ENCODE peak calls at places on chromosome 18, in six cellular contexts. B is ovary, D is A172, W is left colon, Q is MG63, M is GM19239. V is an unnamed sample.
A peak's percentile ranks its signal among the peaks of the same experiment; 100 is the strongest.

GRCh38 chr18:48393170-48393569 is 16.0 kb downstream of the ZBTB7C start:
- DNase-seq in B (no peak), D (no peak), W (no peak), Q (no peak), M (no peak), V (no peak)

GRCh38 chr18:26746284-26747130 is 119.0 kb downstream of the AQP4 start:
- DNase-seq in B (no peak), D (no peak), W (no peak), Q (peak; percentile 51), M (no peak), V (no peak)

GRCh38 chr18:79519751-79520472 is 124.2 kb downstream of the NFATC1 start:
- DNase-seq in B (no peak), D (no peak), W (no peak), Q (no peak), M (no peak), V (no peak)

GRCh38 chr18:69557246-69557781 is 156.6 kb downstream of the DOK6 start:
- DNase-seq in B (no peak), D (no peak), W (no peak), Q (no peak), M (no peak), V (no peak)

GRCh38 chr18:72544092-72544886 is at the start of gene CBLN2:
- DNase-seq in B (peak; percentile 44), D (peak; percentile 1), W (no peak), Q (peak; percentile 66), M (peak; percentile 72), V (peak; percentile 63)

GRCh38 chr18:49565656-49566055 is 3.8 kb downstream of the LIPG start:
- DNase-seq in B (no peak), D (no peak), W (no peak), Q (peak; percentile 68), M (no peak), V (peak; percentile 74)

GRCh38 chr18:54162431-54162830 is 62.0 kb downstream of the MBD2 start:
- DNase-seq in B (no peak), D (peak; percentile 59), W (no peak), Q (peak; percentile 21), M (no peak), V (no peak)

GRCh38 chr18:73975266-73975665 is 172.4 kb downstream of the FBXO15 start:
- DNase-seq in B (no peak), D (no peak), W (no peak), Q (no peak), M (no peak), V (no peak)

GRCh38 chr18:46034230-46034629 is 37.8 kb downstream of the PSTPIP2 start:
- DNase-seq in B (no peak), D (peak; percentile 11), W (no peak), Q (no peak), M (no peak), V (no peak)

GRCh38 chr18:51211552-51211951 is 14.1 kb upstream of the MEX3C start:
- DNase-seq in B (no peak), D (peak; percentile 80), W (no peak), Q (peak; percentile 12), M (peak; percentile 24), V (no peak)

GRCh38 chr18:48902023-48902855 is 48.5 kb downstream of the SMAD7 start:
- DNase-seq in B (peak; percentile 97), D (peak; percentile 71), W (peak; percentile 79), Q (peak; percentile 92), M (no peak), V (peak; percentile 40)

GRCh38 chr18:48222118-48222517 is 187.1 kb downstream of the ZBTB7C start:
- DNase-seq in B (peak; percentile 61), D (peak; percentile 17), W (peak; percentile 78), Q (no peak), M (peak; percentile 21), V (no peak)

GRCh38 chr18:58528011-58528367 is 100.9 kb downstream of the ALPK2 start:
- DNase-seq in B (no peak), D (no peak), W (no peak), Q (no peak), M (no peak), V (no peak)

GRCh38 chr18:65607161-65607560 is 143.7 kb upstream of the CDH7 start:
- DNase-seq in B (no peak), D (no peak), W (no peak), Q (no peak), M (no peak), V (no peak)

GRCh38 chr18:11154369-11154982 is 5.1 kb upstream of the PIEZO2 start:
- DNase-seq in B (no peak), D (peak; percentile 60), W (no peak), Q (no peak), M (no peak), V (no peak)

GRCh38 chr18:13217971-13218375 is 587 bp upstream of the LDLRAD4 start:
- DNase-seq in B (peak; percentile 54), D (no peak), W (no peak), Q (no peak), M (no peak), V (no peak)

GRCh38 chr18:60196818-60197217 is 175.8 kb downstream of the MC4R start:
- DNase-seq in B (no peak), D (no peak), W (no peak), Q (no peak), M (no peak), V (no peak)

GRCh38 chr18:44181951-44182350 is 498.7 kb upstream of the SETBP1 start:
- DNase-seq in B (no peak), D (no peak), W (no peak), Q (no peak), M (no peak), V (no peak)

GRCh38 chr18:43485565-43485964 is 208.3 kb upstream of the SYT4 start:
- DNase-seq in B (no peak), D (no peak), W (no peak), Q (no peak), M (no peak), V (no peak)

GRCh38 chr18:79366177-79367094 is 29.3 kb upstream of the NFATC1 start:
- DNase-seq in B (no peak), D (no peak), W (no peak), Q (no peak), M (no peak), V (no peak)

GRCh38 chr18:53322163-53322562 is 902.3 kb downstream of the MBD2 start:
- DNase-seq in B (no peak), D (no peak), W (no peak), Q (no peak), M (no peak), V (no peak)

GRCh38 chr18:50622320-50622719 is 62.4 kb downstream of the MAPK4 start:
- DNase-seq in B (no peak), D (no peak), W (no peak), Q (no peak), M (no peak), V (no peak)

GRCh38 chr18:10367846-10368245 is 86.6 kb upstream of the APCDD1 start:
- DNase-seq in B (no peak), D (no peak), W (no peak), Q (no peak), M (no peak), V (no peak)

GRCh38 chr18:48942554-48943261 is 8.1 kb downstream of the SMAD7 start:
- DNase-seq in B (no peak), D (peak; percentile 97), W (no peak), Q (peak; percentile 91), M (no peak), V (no peak)

GRCh38 chr18:48135436-48135966 is 205.0 kb upstream of the SMAD2 start:
- DNase-seq in B (no peak), D (no peak), W (no peak), Q (no peak), M (no peak), V (no peak)

GRCh38 chr18:9890191-9890590 is 4.4 kb downstream of the TXNDC2 start:
- DNase-seq in B (no peak), D (no peak), W (no peak), Q (no peak), M (no peak), V (no peak)

GRCh38 chr18:27838230-27838629 is 338.7 kb downstream of the CDH2 start:
- DNase-seq in B (no peak), D (peak; percentile 64), W (no peak), Q (peak; percentile 14), M (no peak), V (no peak)

V was measured in hippocampal formation.